ENCODE peak calls at places on chromosomes 4 and X, in six cellular contexts. One of them, this sample, is unnamed.

GRCh38 chr4:103099691-103100392 is at the start of gene BDH2:
- DNase-seq in iris pigment epithelial cell: peak
- DNase-seq in RKO: peak
- DNase-seq in neuronal stem cell: peak
- DNase-seq in AG04450: peak
- DNase-seq in EL: peak
- DNase-seq in this sample: peak

GRCh38 chr4:139978692-139979091 is 175.3 kb downstream of the MAML3 start:
- DNase-seq in iris pigment epithelial cell: no peak
- DNase-seq in neuronal stem cell: no peak
- DNase-seq in AG04450: no peak
- DNase-seq in RKO: no peak
- DNase-seq in EL: no peak
- DNase-seq in this sample: no peak

GRCh38 chr4:106046083-106046482 is 150.8 kb downstream of the NPNT start:
- DNase-seq in neuronal stem cell: no peak
- DNase-seq in AG04450: no peak
- DNase-seq in EL: no peak
- DNase-seq in iris pigment epithelial cell: no peak
- DNase-seq in RKO: no peak
- DNase-seq in this sample: no peak

GRCh38 chrX:11757397-11757728 is 674 bp upstream of the MSL3 start:
- DNase-seq in RKO: no peak
- DNase-seq in EL: no peak
- DNase-seq in iris pigment epithelial cell: no peak
- DNase-seq in neuronal stem cell: no peak
- DNase-seq in AG04450: no peak
- DNase-seq in this sample: no peak

GRCh38 chr4:140252742-140253555 is 99.0 kb upstream of the MAML3 start:
- DNase-seq in iris pigment epithelial cell: peak
- DNase-seq in AG04450: no peak
- DNase-seq in RKO: peak
- DNase-seq in neuronal stem cell: peak
- DNase-seq in EL: peak
- DNase-seq in this sample: peak

GRCh38 chrX:45134303-45134702 is 66.4 kb downstream of the DIPK2B start:
- DNase-seq in neuronal stem cell: no peak
- DNase-seq in RKO: no peak
- DNase-seq in EL: no peak
- DNase-seq in iris pigment epithelial cell: no peak
- DNase-seq in AG04450: no peak
- DNase-seq in this sample: peak

GRCh38 chr4:19026281-19026680 is 1004.7 kb upstream of the LCORL start:
- DNase-seq in neuronal stem cell: no peak
- DNase-seq in AG04450: no peak
- DNase-seq in RKO: no peak
- DNase-seq in iris pigment epithelial cell: no peak
- DNase-seq in EL: peak
- DNase-seq in this sample: no peak

GRCh38 chrX:10634681-10635161 is 14.3 kb upstream of the MID1 start:
- DNase-seq in EL: peak
- DNase-seq in AG04450: peak
- DNase-seq in neuronal stem cell: no peak
- DNase-seq in RKO: peak
- DNase-seq in iris pigment epithelial cell: peak
- DNase-seq in this sample: no peak

GRCh38 chr4:131370846-131371245 is 1778.2 kb upstream of the PCDH10 start:
- DNase-seq in neuronal stem cell: no peak
- DNase-seq in iris pigment epithelial cell: no peak
- DNase-seq in EL: no peak
- DNase-seq in RKO: no peak
- DNase-seq in AG04450: no peak
- DNase-seq in this sample: no peak

GRCh38 chr4:7967501-7968261 is 28.0 kb upstream of the AFAP1 start:
- DNase-seq in AG04450: no peak
- DNase-seq in EL: peak
- DNase-seq in iris pigment epithelial cell: no peak
- DNase-seq in neuronal stem cell: no peak
- DNase-seq in RKO: no peak
- DNase-seq in this sample: no peak

GRCh38 chrX:10974920-10975319 is 136.2 kb upstream of the HCCS start:
- DNase-seq in AG04450: no peak
- DNase-seq in EL: no peak
- DNase-seq in iris pigment epithelial cell: no peak
- DNase-seq in neuronal stem cell: no peak
- DNase-seq in RKO: no peak
- DNase-seq in this sample: no peak

GRCh38 chr4:185128272-185129119 is 14.6 kb upstream of the SLC25A4 start:
- DNase-seq in neuronal stem cell: peak
- DNase-seq in EL: peak
- DNase-seq in iris pigment epithelial cell: no peak
- DNase-seq in AG04450: no peak
- DNase-seq in RKO: no peak
- DNase-seq in this sample: no peak

GRCh38 chr4:158025131-158025530 is 147.7 kb downstream of the GASK1B start:
- DNase-seq in EL: peak
- DNase-seq in RKO: peak
- DNase-seq in AG04450: no peak
- DNase-seq in iris pigment epithelial cell: no peak
- DNase-seq in neuronal stem cell: no peak
- DNase-seq in this sample: no peak

GRCh38 chr4:92654084-92654483 is 350.3 kb downstream of the GRID2 start:
- DNase-seq in neuronal stem cell: no peak
- DNase-seq in AG04450: no peak
- DNase-seq in EL: no peak
- DNase-seq in RKO: no peak
- DNase-seq in iris pigment epithelial cell: no peak
- DNase-seq in this sample: no peak

GRCh38 chr4:75484195-75484594 is 30.0 kb downstream of the RCHY1 start:
- DNase-seq in neuronal stem cell: no peak
- DNase-seq in iris pigment epithelial cell: no peak
- DNase-seq in EL: no peak
- DNase-seq in AG04450: no peak
- DNase-seq in RKO: no peak
- DNase-seq in this sample: peak

GRCh38 chr4:48269861-48270515 is 350 bp upstream of the TEC start:
- DNase-seq in RKO: peak
- DNase-seq in AG04450: no peak
- DNase-seq in iris pigment epithelial cell: peak
- DNase-seq in neuronal stem cell: peak
- DNase-seq in EL: peak
- DNase-seq in this sample: peak

GRCh38 chrX:71579136-71579989 is 1.1 kb downstream of the GCNA start:
- DNase-seq in AG04450: no peak
- DNase-seq in EL: no peak
- DNase-seq in RKO: no peak
- DNase-seq in iris pigment epithelial cell: no peak
- DNase-seq in neuronal stem cell: no peak
- DNase-seq in this sample: no peak

GRCh38 chr4:34732170-34732569 is 1512.1 kb downstream of the ARAP2 start:
- DNase-seq in EL: no peak
- DNase-seq in neuronal stem cell: no peak
- DNase-seq in AG04450: no peak
- DNase-seq in RKO: no peak
- DNase-seq in iris pigment epithelial cell: no peak
- DNase-seq in this sample: no peak

GRCh38 chr4:27763830-27764525 is 903.3 kb downstream of the STIM2 start:
- DNase-seq in iris pigment epithelial cell: no peak
- DNase-seq in neuronal stem cell: no peak
- DNase-seq in AG04450: no peak
- DNase-seq in RKO: no peak
- DNase-seq in EL: no peak
- DNase-seq in this sample: no peak

GRCh38 chrX:136121788-136122187 is 25.5 kb upstream of the FHL1 start:
- DNase-seq in iris pigment epithelial cell: no peak
- DNase-seq in AG04450: no peak
- DNase-seq in EL: no peak
- DNase-seq in neuronal stem cell: no peak
- DNase-seq in RKO: no peak
- DNase-seq in this sample: no peak

GRCh38 chr4:148515248-148515647 is 73.0 kb upstream of the NR3C2 start:
- DNase-seq in neuronal stem cell: no peak
- DNase-seq in EL: peak
- DNase-seq in RKO: peak
- DNase-seq in iris pigment epithelial cell: peak
- DNase-seq in AG04450: no peak
- DNase-seq in this sample: no peak

GRCh38 chr4:7557447-7557846 is 122.7 kb upstream of the PSAPL1 start:
- DNase-seq in AG04450: peak
- DNase-seq in EL: peak
- DNase-seq in neuronal stem cell: no peak
- DNase-seq in iris pigment epithelial cell: peak
- DNase-seq in RKO: peak
- DNase-seq in this sample: peak

GRCh38 chr4:138267835-138268234 is 25.7 kb upstream of the SLC7A11 start:
- DNase-seq in AG04450: no peak
- DNase-seq in EL: no peak
- DNase-seq in neuronal stem cell: no peak
- DNase-seq in iris pigment epithelial cell: peak
- DNase-seq in RKO: no peak
- DNase-seq in this sample: no peak

GRCh38 chrX:44068043-44068442 is 94.9 kb upstream of the NDP start:
- DNase-seq in AG04450: no peak
- DNase-seq in iris pigment epithelial cell: no peak
- DNase-seq in RKO: no peak
- DNase-seq in neuronal stem cell: no peak
- DNase-seq in EL: no peak
- DNase-seq in this sample: no peak

GRCh38 chrX:153643431-153644351 is 3.3 kb upstream of the DUSP9 start:
- DNase-seq in neuronal stem cell: no peak
- DNase-seq in EL: no peak
- DNase-seq in AG04450: no peak
- DNase-seq in iris pigment epithelial cell: no peak
- DNase-seq in RKO: no peak
- DNase-seq in this sample: no peak

GRCh38 chrX:138006176-138006575 is 440.2 kb downstream of the ZIC3 start:
- DNase-seq in AG04450: no peak
- DNase-seq in iris pigment epithelial cell: no peak
- DNase-seq in EL: no peak
- DNase-seq in neuronal stem cell: no peak
- DNase-seq in RKO: no peak
- DNase-seq in this sample: no peak

GRCh38 chr4:182307746-182308145 is 64.5 kb downstream of the TENM3 start:
- DNase-seq in RKO: no peak
- DNase-seq in iris pigment epithelial cell: peak
- DNase-seq in neuronal stem cell: no peak
- DNase-seq in AG04450: peak
- DNase-seq in EL: peak
- DNase-seq in this sample: peak

GRCh38 chr4:6674500-6675149 is 19.1 kb upstream of the S100P start:
- DNase-seq in neuronal stem cell: peak
- DNase-seq in AG04450: no peak
- DNase-seq in RKO: peak
- DNase-seq in iris pigment epithelial cell: peak
- DNase-seq in EL: peak
- DNase-seq in this sample: no peak

GRCh38 chr4:1794809-1795303 is 1.8 kb downstream of the FGFR3 start:
- DNase-seq in iris pigment epithelial cell: no peak
- DNase-seq in neuronal stem cell: no peak
- DNase-seq in EL: no peak
- DNase-seq in AG04450: no peak
- DNase-seq in RKO: no peak
- DNase-seq in this sample: no peak

GRCh38 chr4:47061435-47061834 is 30.1 kb downstream of the GABRB1 start:
- DNase-seq in iris pigment epithelial cell: peak
- DNase-seq in AG04450: peak
- DNase-seq in EL: peak
- DNase-seq in RKO: no peak
- DNase-seq in neuronal stem cell: no peak
- DNase-seq in this sample: no peak

GRCh38 chrX:115583730-115584004 is 22.7 kb downstream of the PLS3 start:
- DNase-seq in RKO: no peak
- DNase-seq in EL: no peak
- DNase-seq in neuronal stem cell: no peak
- DNase-seq in iris pigment epithelial cell: no peak
- DNase-seq in AG04450: no peak
- DNase-seq in this sample: no peak

GRCh38 chr4:48141048-48141447 is 7.0 kb upstream of the TXK start:
- DNase-seq in RKO: peak
- DNase-seq in iris pigment epithelial cell: peak
- DNase-seq in AG04450: peak
- DNase-seq in EL: peak
- DNase-seq in neuronal stem cell: no peak
- DNase-seq in this sample: no peak

GRCh38 chrX:131633285-131633917 is 89.5 kb downstream of the OR13H1 start:
- DNase-seq in AG04450: no peak
- DNase-seq in iris pigment epithelial cell: peak
- DNase-seq in EL: peak
- DNase-seq in neuronal stem cell: peak
- DNase-seq in RKO: peak
- DNase-seq in this sample: peak

GRCh38 chrX:68808686-68809357 is 20.0 kb upstream of the EFNB1 start:
- DNase-seq in RKO: no peak
- DNase-seq in EL: peak
- DNase-seq in AG04450: no peak
- DNase-seq in iris pigment epithelial cell: peak
- DNase-seq in neuronal stem cell: no peak
- DNase-seq in this sample: no peak

GRCh38 chr4:10456270-10457254 is 664 bp downstream of the ZNF518B start:
- DNase-seq in neuronal stem cell: no peak
- DNase-seq in EL: peak
- DNase-seq in AG04450: no peak
- DNase-seq in RKO: no peak
- DNase-seq in iris pigment epithelial cell: peak
- DNase-seq in this sample: peak

GRCh38 chr4:14719053-14719452 is 283.2 kb upstream of the CPEB2 start:
- DNase-seq in RKO: no peak
- DNase-seq in EL: peak
- DNase-seq in iris pigment epithelial cell: peak
- DNase-seq in neuronal stem cell: no peak
- DNase-seq in AG04450: no peak
- DNase-seq in this sample: no peak

GRCh38 chr4:41142356-41142755 is 72.0 kb downstream of the APBB2 start:
- DNase-seq in iris pigment epithelial cell: no peak
- DNase-seq in AG04450: no peak
- DNase-seq in neuronal stem cell: no peak
- DNase-seq in RKO: no peak
- DNase-seq in EL: no peak
- DNase-seq in this sample: no peak

GRCh38 chr4:212438-213174 is 88.3 kb downstream of the ZNF718 start:
- DNase-seq in RKO: no peak
- DNase-seq in EL: peak
- DNase-seq in AG04450: peak
- DNase-seq in neuronal stem cell: peak
- DNase-seq in iris pigment epithelial cell: peak
- DNase-seq in this sample: peak

This sample was measured in adrenal gland.